ENCODE peak calls at places on chromosomes 3 and 15, in eight cellular contexts. One of them, this sample, is unnamed.

GRCh38 chr3:107643038-107643883 is 120.5 kb downstream of the BBX start:
- DNase-seq in pancreas: no peak
- DNase-seq in WERI-Rb-1: no peak
- DNase-seq in AG10803: no peak
- DNase-seq in tibial nerve: no peak
- DNase-seq in breast epithelium: no peak
- DNase-seq in sigmoid colon: no peak
- DNase-seq in epithelial cell of esophagus: peak; percentile 43
- DNase-seq in this sample: no peak

GRCh38 chr3:29370451-29371420 is 89.9 kb downstream of the RBMS3 start:
- DNase-seq in breast epithelium: no peak
- DNase-seq in pancreas: no peak
- DNase-seq in epithelial cell of esophagus: peak; percentile 52
- DNase-seq in AG10803: peak; percentile 48
- DNase-seq in tibial nerve: no peak
- DNase-seq in WERI-Rb-1: no peak
- DNase-seq in sigmoid colon: no peak
- DNase-seq in this sample: no peak

GRCh38 chr3:54989023-54989380 is 61.1 kb upstream of the LRTM1 start:
- DNase-seq in sigmoid colon: no peak
- DNase-seq in epithelial cell of esophagus: no peak
- DNase-seq in AG10803: peak; percentile 81
- DNase-seq in tibial nerve: no peak
- DNase-seq in pancreas: no peak
- DNase-seq in breast epithelium: no peak
- DNase-seq in WERI-Rb-1: no peak
- DNase-seq in this sample: no peak

GRCh38 chr3:44058022-44058867 is 183.4 kb upstream of the TOPAZ1 start:
- DNase-seq in WERI-Rb-1: no peak
- DNase-seq in AG10803: peak; percentile 57
- DNase-seq in breast epithelium: no peak
- DNase-seq in tibial nerve: no peak
- DNase-seq in sigmoid colon: no peak
- DNase-seq in pancreas: no peak
- DNase-seq in epithelial cell of esophagus: peak; percentile 62
- DNase-seq in this sample: no peak

GRCh38 chr3:111998661-111999641 is at the start of gene TAGLN3:
- DNase-seq in tibial nerve: no peak
- DNase-seq in AG10803: no peak
- DNase-seq in pancreas: peak; percentile 33
- DNase-seq in epithelial cell of esophagus: peak; percentile 64
- DNase-seq in sigmoid colon: no peak
- DNase-seq in breast epithelium: no peak
- DNase-seq in WERI-Rb-1: peak; percentile 93
- DNase-seq in this sample: peak; percentile 42

GRCh38 chr3:178583963-178584575 is 47.8 kb downstream of the KCNMB2 start:
- DNase-seq in tibial nerve: no peak
- DNase-seq in pancreas: no peak
- DNase-seq in sigmoid colon: no peak
- DNase-seq in WERI-Rb-1: no peak
- DNase-seq in AG10803: no peak
- DNase-seq in breast epithelium: no peak
- DNase-seq in epithelial cell of esophagus: no peak
- DNase-seq in this sample: no peak

GRCh38 chr15:60580650-60581415 is 101.9 kb upstream of the ICE2 start:
- DNase-seq in tibial nerve: no peak
- DNase-seq in AG10803: no peak
- DNase-seq in breast epithelium: no peak
- DNase-seq in epithelial cell of esophagus: no peak
- DNase-seq in sigmoid colon: no peak
- DNase-seq in WERI-Rb-1: no peak
- DNase-seq in pancreas: no peak
- DNase-seq in this sample: no peak

GRCh38 chr15:76293361-76293760 is 17.9 kb downstream of the ETFA start:
- DNase-seq in WERI-Rb-1: no peak
- DNase-seq in sigmoid colon: no peak
- DNase-seq in epithelial cell of esophagus: peak; percentile 48
- DNase-seq in AG10803: peak; percentile 11
- DNase-seq in pancreas: no peak
- DNase-seq in tibial nerve: no peak
- DNase-seq in breast epithelium: no peak
- DNase-seq in this sample: no peak

GRCh38 chr15:57198654-57199241 is 177.6 kb upstream of the CGNL1 start:
- DNase-seq in sigmoid colon: no peak
- DNase-seq in epithelial cell of esophagus: peak; percentile 65
- DNase-seq in WERI-Rb-1: no peak
- DNase-seq in breast epithelium: no peak
- DNase-seq in AG10803: no peak
- DNase-seq in pancreas: no peak
- DNase-seq in tibial nerve: no peak
- DNase-seq in this sample: no peak

GRCh38 chr3:190131329-190131728 is 10.6 kb upstream of the P3H2 start:
- DNase-seq in tibial nerve: no peak
- DNase-seq in pancreas: no peak
- DNase-seq in breast epithelium: no peak
- DNase-seq in AG10803: no peak
- DNase-seq in epithelial cell of esophagus: peak; percentile 91
- DNase-seq in WERI-Rb-1: no peak
- DNase-seq in sigmoid colon: no peak
- DNase-seq in this sample: no peak

GRCh38 chr15:68258684-68259083 is 18.9 kb upstream of the FEM1B start:
- DNase-seq in epithelial cell of esophagus: peak; percentile 57
- DNase-seq in pancreas: no peak
- DNase-seq in AG10803: peak; percentile 53
- DNase-seq in sigmoid colon: peak; percentile 75
- DNase-seq in tibial nerve: peak; percentile 49
- DNase-seq in breast epithelium: no peak
- DNase-seq in WERI-Rb-1: no peak
- DNase-seq in this sample: no peak

GRCh38 chr3:55486101-55486856 is 827 bp downstream of the WNT5A start:
- DNase-seq in epithelial cell of esophagus: peak; percentile 28
- DNase-seq in pancreas: peak; percentile 78
- DNase-seq in AG10803: peak; percentile 84
- DNase-seq in WERI-Rb-1: peak; percentile 53
- DNase-seq in sigmoid colon: peak; percentile 81
- DNase-seq in breast epithelium: no peak
- DNase-seq in tibial nerve: peak; percentile 51
- DNase-seq in this sample: peak; percentile 43

GRCh38 chr3:127547761-127548605 is 42.5 kb downstream of the TPRA1 start:
- DNase-seq in WERI-Rb-1: peak; percentile 89
- DNase-seq in sigmoid colon: peak; percentile 83
- DNase-seq in breast epithelium: peak; percentile 65
- DNase-seq in AG10803: peak; percentile 58
- DNase-seq in epithelial cell of esophagus: peak; percentile 33
- DNase-seq in tibial nerve: peak; percentile 76
- DNase-seq in pancreas: peak; percentile 63
- DNase-seq in this sample: peak; percentile 67

GRCh38 chr3:139601191-139601961 is 61.8 kb upstream of the RBP1 start:
- DNase-seq in pancreas: no peak
- DNase-seq in tibial nerve: no peak
- DNase-seq in epithelial cell of esophagus: peak; percentile 96
- DNase-seq in sigmoid colon: no peak
- DNase-seq in AG10803: no peak
- DNase-seq in WERI-Rb-1: peak; percentile 31
- DNase-seq in breast epithelium: no peak
- DNase-seq in this sample: no peak

GRCh38 chr3:98846101-98846500 is 55.4 kb downstream of the DCBLD2 start:
- DNase-seq in epithelial cell of esophagus: no peak
- DNase-seq in WERI-Rb-1: no peak
- DNase-seq in pancreas: no peak
- DNase-seq in AG10803: peak; percentile 84
- DNase-seq in tibial nerve: no peak
- DNase-seq in breast epithelium: no peak
- DNase-seq in sigmoid colon: no peak
- DNase-seq in this sample: no peak

GRCh38 chr3:134186391-134186790 is 64.3 kb downstream of the RYK start:
- DNase-seq in AG10803: no peak
- DNase-seq in pancreas: no peak
- DNase-seq in WERI-Rb-1: no peak
- DNase-seq in sigmoid colon: no peak
- DNase-seq in epithelial cell of esophagus: no peak
- DNase-seq in breast epithelium: no peak
- DNase-seq in tibial nerve: no peak
- DNase-seq in this sample: no peak

GRCh38 chr3:16060945-16061344 is 113.5 kb upstream of the GALNT15 start:
- DNase-seq in tibial nerve: peak; percentile 64
- DNase-seq in breast epithelium: no peak
- DNase-seq in WERI-Rb-1: no peak
- DNase-seq in pancreas: no peak
- DNase-seq in sigmoid colon: peak; percentile 86
- DNase-seq in AG10803: peak; percentile 93
- DNase-seq in epithelial cell of esophagus: peak; percentile 58
- DNase-seq in this sample: no peak

GRCh38 chr3:126714296-126714900 is 10.4 kb downstream of the CHCHD6 start:
- DNase-seq in breast epithelium: no peak
- DNase-seq in tibial nerve: no peak
- DNase-seq in sigmoid colon: no peak
- DNase-seq in pancreas: no peak
- DNase-seq in WERI-Rb-1: no peak
- DNase-seq in epithelial cell of esophagus: no peak
- DNase-seq in AG10803: no peak
- DNase-seq in this sample: no peak

GRCh38 chr3:48595526-48596121 is 495 bp upstream of the COL7A1 start:
- DNase-seq in breast epithelium: peak; percentile 63
- DNase-seq in sigmoid colon: no peak
- DNase-seq in AG10803: peak; percentile 84
- DNase-seq in tibial nerve: no peak
- DNase-seq in WERI-Rb-1: no peak
- DNase-seq in pancreas: peak; percentile 61
- DNase-seq in epithelial cell of esophagus: peak; percentile 96
- DNase-seq in this sample: no peak

GRCh38 chr15:98673133-98673532 is 24.8 kb downstream of the IGF1R start:
- DNase-seq in WERI-Rb-1: no peak
- DNase-seq in epithelial cell of esophagus: no peak
- DNase-seq in AG10803: no peak
- DNase-seq in sigmoid colon: no peak
- DNase-seq in breast epithelium: no peak
- DNase-seq in tibial nerve: no peak
- DNase-seq in pancreas: no peak
- DNase-seq in this sample: no peak

GRCh38 chr15:39685999-39686613 is 96.5 kb downstream of the FSIP1 start:
- DNase-seq in breast epithelium: no peak
- DNase-seq in AG10803: peak; percentile 68
- DNase-seq in sigmoid colon: no peak
- DNase-seq in tibial nerve: peak; percentile 67
- DNase-seq in epithelial cell of esophagus: peak; percentile 63
- DNase-seq in pancreas: peak; percentile 40
- DNase-seq in WERI-Rb-1: peak; percentile 17
- DNase-seq in this sample: no peak

DNA sequence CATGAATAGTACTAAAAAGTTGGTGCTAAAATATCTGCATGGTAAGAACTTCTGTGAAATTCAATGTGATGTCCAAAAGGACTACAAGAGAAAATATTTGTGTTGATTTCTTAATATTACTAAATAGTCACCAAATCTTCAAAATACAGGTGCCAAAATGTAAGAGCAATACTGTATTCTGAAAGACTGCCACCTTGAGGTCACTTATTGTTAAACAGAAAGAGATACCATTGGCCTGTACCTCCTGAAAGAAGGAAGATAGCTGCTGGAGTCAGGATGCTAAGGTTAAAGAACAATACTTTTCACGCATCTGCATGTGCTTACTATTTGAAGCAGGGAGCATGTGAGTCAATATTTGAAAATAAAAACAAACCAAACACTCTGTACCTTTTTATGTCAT is 72.0 kb upstream of the LSAMP start:
- DNase-seq in epithelial cell of esophagus: peak; percentile 6
- DNase-seq in AG10803: peak; percentile 1
- DNase-seq in WERI-Rb-1: no peak
- DNase-seq in sigmoid colon: no peak
- DNase-seq in breast epithelium: no peak
- DNase-seq in tibial nerve: no peak
- DNase-seq in pancreas: no peak
- DNase-seq in this sample: no peak
- TF ChIP-seq CTCF in epithelial cell of esophagus: no peak
- TF ChIP-seq CTCF in AG10803: peak; percentile 35
- TF ChIP-seq CTCF in WERI-Rb-1: peak; percentile 12
- TF ChIP-seq CTCF in sigmoid colon: no peak
- TF ChIP-seq CTCF in breast epithelium: no peak
- TF ChIP-seq CTCF in tibial nerve: no peak
- TF ChIP-seq CTCF in pancreas: no peak
- TF ChIP-seq CTCF in this sample: peak; percentile 19

GRCh38 chr15:66014022-66014421 is 144.7 kb downstream of the RAB11A start:
- DNase-seq in AG10803: no peak
- DNase-seq in WERI-Rb-1: no peak
- DNase-seq in pancreas: no peak
- DNase-seq in tibial nerve: no peak
- DNase-seq in sigmoid colon: no peak
- DNase-seq in breast epithelium: no peak
- DNase-seq in epithelial cell of esophagus: no peak
- DNase-seq in this sample: no peak

GRCh38 chr15:66017009-66017408 is 147.7 kb downstream of the RAB11A start:
- DNase-seq in WERI-Rb-1: no peak
- DNase-seq in tibial nerve: no peak
- DNase-seq in breast epithelium: no peak
- DNase-seq in epithelial cell of esophagus: no peak
- DNase-seq in pancreas: no peak
- DNase-seq in sigmoid colon: no peak
- DNase-seq in AG10803: no peak
- DNase-seq in this sample: no peak

GRCh38 chr15:66014639-66015182 is 145.4 kb downstream of the RAB11A start:
- DNase-seq in epithelial cell of esophagus: peak; percentile 20
- DNase-seq in tibial nerve: no peak
- DNase-seq in pancreas: no peak
- DNase-seq in WERI-Rb-1: no peak
- DNase-seq in breast epithelium: no peak
- DNase-seq in sigmoid colon: no peak
- DNase-seq in AG10803: no peak
- DNase-seq in this sample: no peak

GRCh38 chr15:66018178-66018797 is 149.0 kb downstream of the RAB11A start:
- DNase-seq in WERI-Rb-1: no peak
- DNase-seq in tibial nerve: no peak
- DNase-seq in breast epithelium: no peak
- DNase-seq in epithelial cell of esophagus: no peak
- DNase-seq in sigmoid colon: no peak
- DNase-seq in pancreas: no peak
- DNase-seq in AG10803: no peak
- DNase-seq in this sample: no peak

GRCh38 chr15:66016199-66016598 is 146.9 kb downstream of the RAB11A start:
- DNase-seq in sigmoid colon: no peak
- DNase-seq in AG10803: no peak
- DNase-seq in epithelial cell of esophagus: no peak
- DNase-seq in pancreas: no peak
- DNase-seq in breast epithelium: no peak
- DNase-seq in WERI-Rb-1: no peak
- DNase-seq in tibial nerve: no peak
- DNase-seq in this sample: no peak
- TF ChIP-seq CTCF in sigmoid colon: no peak
- TF ChIP-seq CTCF in AG10803: no peak
- TF ChIP-seq CTCF in epithelial cell of esophagus: no peak
- TF ChIP-seq CTCF in pancreas: no peak
- TF ChIP-seq CTCF in breast epithelium: no peak
- TF ChIP-seq CTCF in WERI-Rb-1: no peak
- TF ChIP-seq CTCF in tibial nerve: no peak
- TF ChIP-seq CTCF in this sample: no peak

GRCh38 chr3:10950476-10951294 is 41.9 kb upstream of the SLC6A1 start:
- DNase-seq in tibial nerve: peak; percentile 49
- DNase-seq in breast epithelium: no peak
- DNase-seq in pancreas: peak; percentile 15
- DNase-seq in epithelial cell of esophagus: peak; percentile 58
- DNase-seq in AG10803: peak; percentile 47
- DNase-seq in WERI-Rb-1: peak; percentile 63
- DNase-seq in sigmoid colon: no peak
- DNase-seq in this sample: no peak
- TF ChIP-seq CTCF in tibial nerve: peak; percentile 22
- TF ChIP-seq CTCF in breast epithelium: peak; percentile 33
- TF ChIP-seq CTCF in pancreas: peak; percentile 19
- TF ChIP-seq CTCF in epithelial cell of esophagus: peak; percentile 72
- TF ChIP-seq CTCF in AG10803: peak; percentile 71
- TF ChIP-seq CTCF in WERI-Rb-1: peak; percentile 76
- TF ChIP-seq CTCF in sigmoid colon: peak; percentile 18
- TF ChIP-seq CTCF in this sample: peak; percentile 35

GRCh38 chr15:47500823-47501222 is 216.5 kb upstream of the SEMA6D start:
- DNase-seq in WERI-Rb-1: no peak
- DNase-seq in tibial nerve: no peak
- DNase-seq in pancreas: no peak
- DNase-seq in breast epithelium: no peak
- DNase-seq in epithelial cell of esophagus: no peak
- DNase-seq in sigmoid colon: no peak
- DNase-seq in AG10803: no peak
- DNase-seq in this sample: no peak
- TF ChIP-seq CTCF in WERI-Rb-1: no peak
- TF ChIP-seq CTCF in tibial nerve: no peak
- TF ChIP-seq CTCF in pancreas: no peak
- TF ChIP-seq CTCF in breast epithelium: no peak
- TF ChIP-seq CTCF in epithelial cell of esophagus: no peak
- TF ChIP-seq CTCF in sigmoid colon: no peak
- TF ChIP-seq CTCF in AG10803: no peak
- TF ChIP-seq CTCF in this sample: no peak

This sample was measured in mesothelial cell of epicardium.